ENCODE peak calls at places on chromosomes 5 and 9, in four cellular contexts. W is coronary artery, R is neural crest cell, A is AG09309. B is an unnamed sample.

GRCh38 chr5:74519161-74519571 is 121.4 kb downstream of the ENC1 start:
- DNase-seq in R (no peak), A (no peak), W (no peak), B (peak; percentile 25)

GRCh38 chr9:137217276-137218211 is 4.5 kb downstream of the RNF208 start:
- DNase-seq in R (no peak), W (no peak), A (no peak), B (no peak)

GRCh38 chr9:98045234-98046160 is 11.0 kb upstream of the NANS start:
- DNase-seq in W (no peak), A (no peak), R (no peak), B (no peak)

GRCh38 chr5:178486305-178486704 is 103.9 kb downstream of the COL23A1 start:
- DNase-seq in R (no peak), W (no peak), A (no peak), B (no peak)

GRCh38 chr5:61525573-61526142 is 193.6 kb downstream of the ZSWIM6 start:
- DNase-seq in A (no peak), R (peak; percentile 64), W (no peak), B (no peak)

GRCh38 chr9:40928803-40929487 is 199.5 kb downstream of the FOXD4L6 start:
- DNase-seq in A (no peak), R (no peak), W (no peak), B (no peak)

GRCh38 chr5:57435701-57436134 is 46.9 kb downstream of the ACTBL2 start:
- DNase-seq in A (peak; percentile 93), R (no peak), W (no peak), B (no peak)

GRCh38 chr5:10676946-10677345 is 84.1 kb downstream of the DAP start:
- DNase-seq in W (no peak), R (no peak), A (no peak), B (no peak)

GRCh38 chr5:141359790-141360426 is at the start of gene PCDHGB2:
- DNase-seq in R (no peak), W (no peak), A (no peak), B (no peak)
- TF ChIP-seq CTCF in R (peak; percentile 31), W (no peak), A (peak; percentile 59), B (no peak)

GRCh38 chr5:160675988-160676387 is 176.0 kb downstream of the ATP10B start:
- DNase-seq in R (no peak), A (no peak), W (no peak), B (no peak)
- TF ChIP-seq CTCF in R (no peak), A (no peak), W (no peak), B (no peak)

GRCh38 chr5:33474931-33475499 is 34.2 kb downstream of the TARS1 start:
- DNase-seq in A (no peak), R (no peak), W (no peak), B (no peak)

GRCh38 chr5:33472805-33473409 is 32.1 kb downstream of the TARS1 start:
- DNase-seq in A (no peak), W (no peak), R (no peak), B (no peak)

GRCh38 chr5:33468811-33469435 is 28.2 kb downstream of the TARS1 start:
- DNase-seq in A (no peak), R (no peak), W (no peak), B (no peak)

GRCh38 chr5:33474004-33474403 is 33.2 kb downstream of the TARS1 start:
- DNase-seq in A (no peak), W (no peak), R (no peak), B (no peak)

DNA sequence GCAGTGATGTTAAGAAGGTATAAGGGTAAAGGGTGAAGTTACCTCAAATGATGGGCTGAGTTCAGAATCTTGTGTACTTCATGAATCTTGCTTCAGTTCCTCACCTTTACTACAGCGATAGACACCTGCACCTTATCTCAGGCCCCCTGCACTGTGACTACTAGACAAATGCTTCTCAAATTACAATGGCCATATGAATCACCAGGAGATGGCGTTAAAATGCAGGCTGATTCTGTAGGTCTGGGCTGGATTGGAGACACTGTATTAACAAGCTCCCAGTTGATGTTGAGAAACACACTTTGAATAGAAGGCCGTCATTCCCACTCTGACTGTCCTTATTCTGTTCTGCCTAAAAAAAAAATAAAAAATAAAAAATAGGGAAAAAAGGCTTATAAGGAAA is 29.8 kb downstream of the TARS1 start:
- DNase-seq in W (no peak), A (peak; percentile 29), R (no peak), B (no peak)
- TF ChIP-seq CTCF in W (no peak), A (peak; percentile 66), R (peak; percentile 56), B (no peak)

DNA sequence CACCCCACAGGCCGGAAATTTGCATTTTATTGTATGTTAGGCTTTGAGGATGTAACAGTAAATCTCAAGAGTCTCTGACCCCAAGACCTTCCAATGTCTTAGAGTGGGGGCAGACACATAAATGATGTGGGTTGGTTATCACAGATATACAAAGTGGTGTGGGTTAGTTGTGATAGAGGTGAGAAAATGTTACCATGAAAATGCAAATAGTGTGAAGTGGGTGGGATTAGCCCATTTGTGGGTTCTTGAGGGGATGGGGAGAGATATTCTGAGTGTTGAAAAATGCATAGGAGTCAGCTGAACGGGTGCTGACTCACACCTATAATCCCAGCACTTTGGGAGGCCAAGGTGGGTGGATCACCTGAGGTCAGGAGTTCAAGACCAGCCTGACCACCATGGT is 7.9 kb upstream of the RNF145 start:
- DNase-seq in R (no peak), A (no peak), W (no peak), B (no peak)
- TF ChIP-seq CTCF in R (no peak), A (no peak), W (no peak), B (no peak)

GRCh38 chr9:131697097-131697496 is 42.8 kb downstream of the RAPGEF1 start:
- DNase-seq in R (no peak), W (peak; percentile 65), A (no peak), B (no peak)
- TF ChIP-seq CTCF in R (no peak), W (no peak), A (no peak), B (no peak)

DNA sequence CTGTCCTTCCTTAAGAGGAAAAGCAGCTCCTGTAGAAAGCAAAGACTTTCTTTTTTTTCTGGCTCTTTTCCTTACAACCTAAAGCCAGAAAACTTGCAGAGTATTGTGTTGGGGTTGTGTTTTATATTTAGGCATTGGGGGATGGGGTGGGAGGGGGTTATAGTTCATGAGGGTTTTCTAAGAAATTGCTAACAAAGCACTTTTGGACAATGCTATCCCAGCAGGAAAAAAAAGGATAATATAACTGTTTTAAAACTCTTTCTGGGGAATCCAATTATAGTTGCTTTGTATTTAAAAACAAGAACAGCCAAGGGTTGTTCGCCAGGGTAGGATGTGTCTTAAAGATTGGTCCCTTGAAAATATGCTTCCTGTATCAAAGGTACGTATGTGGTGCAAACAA is 42.3 kb downstream of the NR4A3 start:
- DNase-seq in R (no peak), W (no peak), A (no peak), B (no peak)
- TF ChIP-seq CTCF in R (no peak), W (no peak), A (no peak), B (no peak)